ENCODE peak calls at places on chromosomes 12 and 14, in five cellular contexts. Q is sigmoid colon, G is cardiac muscle cell, S is prostate gland, J is thoracic aorta. I is an unnamed sample. For H3K4me1 and H3K9me3, the result is how much of the 10 kb centered on the place peaks cover.

GRCh38 chr14:103393687-103394626 is 8.7 kb downstream of the MARK3 start:
- DNase-seq in Q (no peak), G (peak), S (no peak), J (no peak), I (no peak)

GRCh38 chr12:14190694-14191093 is 174.8 kb upstream of the ATF7IP start:
- DNase-seq in Q (no peak), G (no peak), S (no peak), J (no peak), I (no peak)

GRCh38 chr12:91181053-91181452 is 1.6 kb downstream of the DCN start:
- DNase-seq in Q (no peak), G (peak), S (no peak), J (no peak), I (no peak)

GRCh38 chr12:31499567-31499966 is 91.4 kb downstream of the DENND5B start:
- DNase-seq in Q (no peak), G (no peak), S (no peak), J (no peak), I (no peak)

GRCh38 chr14:57519051-57519450 is 25.4 kb upstream of the CCDC198 start:
- DNase-seq in Q (no peak), G (no peak), S (no peak), J (no peak), I (no peak)

GRCh38 chr12:56836317-56836716 is 73.2 kb downstream of the HSD17B6 start:
- DNase-seq in Q (peak), G (peak), S (peak), J (no peak), I (no peak)

GRCh38 chr14:72237722-72238666 is 305.8 kb downstream of the RGS6 start:
- DNase-seq in Q (no peak), G (no peak), S (no peak), J (no peak), I (no peak)

GRCh38 chr12:91140660-91141045 is 29.4 kb upstream of the LUM start:
- DNase-seq in Q (no peak), G (peak), S (no peak), J (no peak), I (peak)

GRCh38 chr14:65038966-65039365 is 52.3 kb downstream of the FNTB start:
- DNase-seq in Q (no peak), G (no peak), S (no peak), J (no peak), I (no peak)

GRCh38 chr12:131828671-131829350 is 618 bp downstream of the MMP17 start:
- DNase-seq in Q (no peak), G (peak), S (no peak), J (no peak), I (peak)

GRCh38 chr14:21711360-21711961 is 37.8 kb upstream of the OR4E1 start:
- DNase-seq in Q (no peak), G (peak), S (peak), J (no peak), I (no peak)

GRCh38 chr12:18424857-18425256 is 163.5 kb downstream of the PIK3C2G start:
- DNase-seq in Q (no peak), G (no peak), S (no peak), J (no peak), I (no peak)

GRCh38 chr14:97359391-97359790 is 562.2 kb downstream of the VRK1 start:
- DNase-seq in Q (no peak), G (no peak), S (no peak), J (no peak), I (no peak)

GRCh38 chr12:119410396-119410795 is 75.9 kb downstream of the CCDC60 start:
- DNase-seq in Q (no peak), G (no peak), S (no peak), J (no peak), I (no peak)

GRCh38 chr12:124804011-124804621 is 59.5 kb downstream of the SCARB1 start:
- DNase-seq in Q (peak), G (peak), S (peak), J (peak), I (no peak)

GRCh38 chr14:78983126-78983525 is 813.0 kb downstream of the NRXN3 start:
- DNase-seq in Q (no peak), G (peak), S (no peak), J (no peak), I (no peak)

GRCh38 chr14:25150934-25151790 is 101.2 kb upstream of the STXBP6 start:
- DNase-seq in Q (no peak), G (peak), S (no peak), J (no peak), I (no peak)

GRCh38 chr14:78172428-78172827 is 2.3 kb downstream of the NRXN3 start:
- DNase-seq in Q (no peak), G (no peak), S (no peak), J (no peak), I (no peak)

GRCh38 chr12:72330291-72330690 is 58.1 kb downstream of the TRHDE start:
- DNase-seq in Q (no peak), G (peak), S (no peak), J (no peak), I (no peak)

GRCh38 chr12:94305293-94305957 is 154.2 kb downstream of the CEP83 start:
- DNase-seq in Q (no peak), G (peak), S (no peak), J (no peak), I (no peak)

GRCh38 chr14:92651106-92651792 is 97.2 kb downstream of the LGMN start:
- DNase-seq in Q (no peak), G (peak), S (no peak), J (no peak), I (peak)

GRCh38 chr12:132213359-132214160 is 69.3 kb downstream of the NOC4L start:
- DNase-seq in Q (no peak), G (no peak), S (no peak), J (no peak), I (no peak)

GRCh38 chr12:24795699-24796385 is 153.1 kb downstream of the BCAT1 start:
- DNase-seq in Q (no peak), G (no peak), S (no peak), J (no peak), I (no peak)

GRCh38 chr12:90622431-90622830 is 332.5 kb downstream of the CCER1 start:
- DNase-seq in Q (no peak), G (peak), S (no peak), J (no peak), I (no peak)

GRCh38 chr12:117040496-117040895 is 58.7 kb downstream of the TESC start:
- DNase-seq in Q (no peak), G (no peak), S (no peak), J (no peak), I (peak)

GRCh38 chr14:104291123-104292000 is 153.0 kb downstream of the KIF26A start:
- DNase-seq in Q (peak), G (no peak), S (no peak), J (no peak), I (peak)

GRCh38 chr12:131965073-131965472 is 15.3 kb downstream of the EP400 start:
- DNase-seq in Q (no peak), G (no peak), S (no peak), J (no peak), I (no peak)

GRCh38 chr14:71142375-71143038 is 235.2 kb downstream of the PCNX1 start:
- DNase-seq in Q (no peak), G (peak), S (no peak), J (no peak), I (no peak)

GRCh38 chr12:119312904-119313303 is 21.6 kb upstream of the CCDC60 start:
- DNase-seq in Q (no peak), G (no peak), S (no peak), J (no peak), I (no peak)

GRCh38 chr12:13194462-13195110 is 1.9 kb upstream of the EMP1 start:
- DNase-seq in Q (no peak), G (no peak), S (no peak), J (no peak), I (no peak)

GRCh38 chr12:52119398-52120254 is 40.1 kb downstream of the SMIM41 start:
- DNase-seq in Q (no peak), G (peak), S (no peak), J (no peak), I (no peak)

GRCh38 chr12:6323995-6324711 is 13.7 kb downstream of the PLEKHG6 start:
- DNase-seq in Q (no peak), G (no peak), S (no peak), J (no peak), I (no peak)

GRCh38 chr14:63727231-63727735 is 582 bp downstream of the SGPP1 start:
- DNase-seq in Q (peak), G (peak), S (peak), J (no peak), I (peak)

GRCh38 chr12:75953312-75953906 is 78.2 kb downstream of the PHLDA1 start:
- DNase-seq in Q (no peak), G (peak), S (no peak), J (no peak), I (no peak)

GRCh38 chr12:112904571-112904970 is 2.2 kb upstream of the OAS1 start:
- DNase-seq in Q (no peak), G (peak), S (no peak), J (no peak), I (no peak)

GRCh38 chr14:100417466-100417865 is 94.3 kb downstream of the SLC25A47 start:
- DNase-seq in Q (peak), G (peak), S (no peak), J (no peak), I (no peak)

GRCh38 chr14:100422556-100423420 is 99.6 kb downstream of the SLC25A47 start:
- DNase-seq in Q (peak), G (no peak), S (no peak), J (no peak), I (no peak)

GRCh38 chr14:100416921-100417451 is 93.8 kb downstream of the SLC25A47 start:
- DNase-seq in Q (no peak), G (no peak), S (no peak), J (no peak), I (no peak)

GRCh38 chr14:100421756-100422470 is 98.8 kb downstream of the SLC25A47 start:
- DNase-seq in Q (peak), G (no peak), S (no peak), J (no peak), I (no peak)

GRCh38 chr14:100419856-100420255 is 96.7 kb downstream of the SLC25A47 start:
- DNase-seq in Q (peak), G (no peak), S (no peak), J (no peak), I (no peak)
- H3K4me1 ChIP-seq in Q (under half), G (under half), S (under half), J (under half), I (under half)

GRCh38 chr12:105561981-105562726 is 231.7 kb downstream of the C12orf75 start:
- DNase-seq in Q (peak), G (peak), S (peak), J (peak), I (peak)
- TF ChIP-seq CTCF in Q (no peak), G (no peak), S (no peak), J (no peak), I (no peak)

DNA sequence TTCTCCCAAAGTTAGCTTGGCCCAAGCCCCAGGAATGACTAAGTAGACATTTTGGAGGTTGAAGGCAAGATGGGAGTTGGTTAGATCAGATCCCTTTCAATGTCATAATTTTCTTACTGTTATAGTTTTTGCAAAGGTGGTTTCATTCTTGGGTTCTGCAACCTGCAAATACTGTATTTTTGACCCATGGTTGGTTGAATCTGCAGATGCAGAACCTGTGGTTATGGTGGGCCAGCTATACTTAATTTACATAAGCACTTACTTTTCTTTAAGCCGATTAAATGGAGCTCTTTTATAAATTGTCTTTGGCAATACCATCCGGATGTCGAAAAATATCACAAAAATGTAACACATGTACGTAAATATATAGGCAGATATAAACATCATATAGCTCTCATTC is 25.6 kb downstream of the LEMD3 start:
- DNase-seq in Q (no peak), G (no peak), S (no peak), J (no peak), I (no peak)
- H3K9me3 ChIP-seq in Q (under half), G (under half), S (under half), J (under half), I (under half)

DNA sequence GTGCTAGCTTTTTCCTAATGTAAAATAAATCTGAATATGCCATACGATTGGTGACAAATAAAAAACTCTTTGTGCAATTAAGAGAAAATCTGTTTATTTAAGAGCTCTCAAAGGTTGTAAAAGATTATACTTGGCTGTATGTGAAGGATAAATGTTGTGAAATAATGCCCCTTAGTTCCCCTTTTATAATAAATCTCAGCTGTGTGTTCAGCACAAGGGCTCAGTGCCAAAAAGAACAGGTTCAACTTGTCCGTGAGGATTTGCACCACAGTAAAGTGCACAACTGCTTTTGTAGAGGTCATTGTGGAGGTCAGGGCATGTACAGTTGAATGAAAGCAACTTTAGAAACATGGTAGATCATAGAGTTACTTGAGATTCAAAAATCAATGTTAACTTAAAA is 118.6 kb downstream of the TRMT5 start:
- DNase-seq in Q (peak), G (peak), S (peak), J (no peak), I (peak)
- H3K4me1 ChIP-seq in Q (under half), G (under half), S (under half), J (under half), I (under half)

GRCh38 chr14:73620268-73620667 is 8.0 kb downstream of the ACOT6 start:
- DNase-seq in Q (no peak), G (no peak), S (no peak), J (no peak), I (no peak)
- TF ChIP-seq CTCF in Q (no peak), G (no peak), S (no peak), J (no peak), I (no peak)

GRCh38 chr12:130097798-130098255 is 64.4 kb upstream of the FZD10 start:
- DNase-seq in Q (no peak), G (no peak), S (peak), J (no peak), I (no peak)

GRCh38 chr12:130100634-130101033 is 61.6 kb upstream of the FZD10 start:
- DNase-seq in Q (no peak), G (no peak), S (no peak), J (no peak), I (no peak)

GRCh38 chr12:130097342-130097741 is 64.9 kb upstream of the FZD10 start:
- DNase-seq in Q (no peak), G (no peak), S (no peak), J (no peak), I (no peak)

GRCh38 chr12:130101370-130101769 is 60.9 kb upstream of the FZD10 start:
- DNase-seq in Q (no peak), G (no peak), S (no peak), J (no peak), I (no peak)

DNA sequence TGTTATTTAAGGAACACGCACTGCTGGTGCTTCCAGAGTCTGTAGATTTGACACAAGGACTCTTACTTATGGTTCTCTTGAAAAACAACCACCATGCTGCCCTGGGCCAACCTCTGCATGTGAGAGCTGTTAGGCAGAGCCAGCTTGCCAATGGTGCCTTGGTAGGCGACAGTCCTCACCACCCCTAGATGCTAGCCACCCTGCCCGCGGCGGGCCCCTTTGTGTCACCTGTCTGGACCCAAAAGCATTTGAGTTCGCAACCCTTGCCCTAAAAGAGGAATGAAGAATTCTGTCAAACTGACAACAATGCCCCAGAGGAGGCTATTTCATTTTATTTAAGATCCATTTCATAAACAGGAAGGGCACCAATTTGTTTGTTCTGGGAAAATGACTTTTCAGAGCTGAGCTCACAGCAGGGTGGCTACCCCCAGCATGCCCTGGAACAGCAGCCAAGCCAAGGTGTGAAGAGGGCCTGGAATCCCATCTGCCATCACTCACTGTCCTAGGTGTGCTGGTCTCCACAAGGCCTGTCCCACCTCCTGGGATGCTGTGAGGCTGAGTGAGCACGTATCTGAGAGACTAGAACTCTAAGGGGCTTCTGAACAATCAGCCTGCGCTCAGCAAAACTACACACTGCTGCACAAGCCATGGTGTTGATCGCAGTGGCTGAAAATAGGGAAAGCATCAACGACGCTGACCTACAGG is 63.8 kb upstream of the FZD10 start:
- DNase-seq in Q (no peak), G (no peak), S (no peak), J (no peak), I (no peak)
- H3K9me3 ChIP-seq in Q (under half), G (under half), S (under half), J (under half), I (under half)

DNA sequence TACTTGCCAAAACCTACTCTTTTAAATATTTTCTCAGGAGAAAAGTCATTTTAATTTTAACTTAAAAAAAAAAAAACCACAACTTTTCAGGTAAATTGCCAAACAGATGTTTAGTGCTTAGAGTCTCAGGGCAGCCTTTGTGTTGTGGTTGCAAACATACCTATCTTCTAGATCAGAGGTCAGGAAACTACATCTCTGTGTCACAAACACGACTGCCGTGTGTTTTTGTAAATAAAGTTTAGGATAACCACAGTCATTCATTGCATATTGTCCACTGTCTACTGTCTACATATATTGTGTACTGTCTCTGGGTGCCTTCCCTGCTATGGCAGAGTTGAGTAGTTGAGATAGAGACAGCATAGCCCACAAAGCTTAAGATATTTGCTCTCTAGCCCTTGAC is 48.9 kb downstream of the DYRK2 start:
- DNase-seq in Q (no peak), G (no peak), S (no peak), J (no peak), I (no peak)
- H3K4me1 ChIP-seq in Q (under half), G (under half), S (under half), J (under half), I (under half)

I was measured in heart left ventricle.